ENCODE peak calls at places on chromosomes 16 and 17, in ten cellular contexts. K is transverse colon; X is skeletal muscle cell; C is cardiac muscle cell; P is breast epithelium; B is AG10803; H is CD8-positive, alpha-beta memory T cell; A is AG04450; Q is pancreas; Z is heart left ventricle. M is an unnamed sample.

GRCh38 chr16:47970291-47970931 is 185.4 kb downstream of the ABCC12 start:
- DNase-seq in B (peak), K (no peak), Q (no peak), P (no peak), X (no peak), C (peak), Z (no peak), H (no peak), A (peak), M (peak)

GRCh38 chr16:1884155-1884760 is 12.3 kb upstream of the MEIOB start:
- DNase-seq in X (no peak), B (peak), A (no peak), H (no peak), K (peak), Q (no peak), P (no peak), C (no peak), Z (no peak), M (peak)

GRCh38 chr17:70357196-70357595 is 187.9 kb downstream of the KCNJ2 start:
- DNase-seq in H (no peak), Q (no peak), A (no peak), P (no peak), Z (no peak), K (no peak), B (no peak), C (no peak), X (peak), M (no peak)

GRCh38 chr17:51147641-51148040 is 5.7 kb upstream of the NME1 start:
- DNase-seq in H (no peak), Q (no peak), B (peak), Z (no peak), K (no peak), P (no peak), X (no peak), C (no peak), A (no peak), M (no peak)

GRCh38 chr17:30450125-30451027 is 26.8 kb upstream of the GOSR1 start:
- DNase-seq in C (no peak), A (no peak), P (no peak), B (peak), X (no peak), H (no peak), Z (no peak), Q (no peak), K (no peak), M (peak)

GRCh38 chr17:76734080-76734840 is 2.9 kb downstream of the SRSF2 start:
- DNase-seq in X (no peak), A (no peak), Z (no peak), K (no peak), H (no peak), Q (no peak), P (no peak), B (no peak), C (no peak), M (peak)

GRCh38 chr17:45708707-45709290 is 75.3 kb upstream of the CRHR1 start:
- DNase-seq in B (no peak), X (no peak), K (no peak), Z (no peak), Q (no peak), H (no peak), C (no peak), A (no peak), P (no peak), M (no peak)

GRCh38 chr17:62966426-62967110 is 533 bp downstream of the TANC2 start:
- DNase-seq in Z (no peak), X (no peak), Q (no peak), K (peak), B (no peak), C (peak), H (no peak), P (peak), A (no peak), M (peak)

GRCh38 chr17:4741544-4741943 is 1.8 kb upstream of the CXCL16 start:
- DNase-seq in Z (no peak), B (no peak), H (no peak), Q (no peak), A (no peak), X (no peak), C (no peak), K (no peak), P (no peak), M (no peak)

GRCh38 chr16:84689126-84689525 is 10.7 kb upstream of the USP10 start:
- DNase-seq in C (no peak), Z (no peak), B (peak), H (no peak), X (peak), K (no peak), P (no peak), A (peak), Q (no peak), M (peak)

GRCh38 chr17:77455111-77455877 is 314.5 kb downstream of the SEC14L1 start:
- DNase-seq in B (peak), A (no peak), K (no peak), P (peak), Q (no peak), X (no peak), C (no peak), H (no peak), Z (peak), M (peak)

GRCh38 chr16:83958842-83959565 is 6.0 kb downstream of the OSGIN1 start:
- DNase-seq in P (no peak), Q (no peak), C (no peak), H (no peak), B (no peak), Z (no peak), K (no peak), X (no peak), A (no peak), M (no peak)

GRCh38 chr16:70453891-70454220 is 539 bp upstream of the FCSK start:
- DNase-seq in B (peak), K (no peak), Z (no peak), P (no peak), Q (no peak), H (peak), X (no peak), C (no peak), A (no peak), M (no peak)

GRCh38 chr17:79650283-79650682 is 39.4 kb upstream of the RBFOX3 start:
- DNase-seq in Z (no peak), H (no peak), K (no peak), Q (no peak), C (no peak), P (no peak), A (no peak), B (no peak), X (no peak), M (no peak)

GRCh38 chr16:68490829-68491575 is 42.7 kb upstream of the SMPD3 start:
- DNase-seq in H (no peak), B (peak), K (peak), Q (peak), Z (no peak), X (no peak), C (no peak), P (peak), A (no peak), M (peak)

GRCh38 chr16:68798398-68798797 is 44.9 kb upstream of the TANGO6 start:
- DNase-seq in H (no peak), Z (no peak), X (no peak), A (no peak), C (no peak), Q (no peak), P (peak), B (no peak), K (no peak), M (no peak)

GRCh38 chr17:1730004-1730344 is 5.5 kb downstream of the WDR81 start:
- DNase-seq in A (no peak), H (no peak), Z (no peak), X (no peak), K (no peak), C (no peak), B (no peak), Q (no peak), P (no peak), M (no peak)

GRCh38 chr17:1732241-1733046 is 7.9 kb downstream of the WDR81 start:
- DNase-seq in A (no peak), P (no peak), X (no peak), B (no peak), K (no peak), Z (peak), Q (no peak), H (no peak), C (no peak), M (no peak)

GRCh38 chr17:1733047-1733357 is 8.5 kb downstream of the WDR81 start:
- DNase-seq in K (no peak), X (no peak), A (no peak), P (no peak), C (no peak), B (no peak), Q (no peak), Z (no peak), H (no peak), M (no peak)

GRCh38 chr17:1731194-1731506 is 6.6 kb downstream of the WDR81 start:
- DNase-seq in C (no peak), K (no peak), P (no peak), Q (no peak), Z (no peak), H (no peak), X (no peak), A (no peak), B (no peak), M (no peak)

GRCh38 chr17:1730345-1731193 is 6.1 kb downstream of the WDR81 start:
- DNase-seq in Q (peak), H (no peak), P (peak), Z (peak), K (peak), C (no peak), A (no peak), B (peak), X (peak), M (peak)
- H3K4me3 ChIP-seq in Q (no peak), H (no peak), P (peak), Z (peak), K (no peak), C (no peak), A (no peak), B (peak), X (no peak), M (no peak)

DNA sequence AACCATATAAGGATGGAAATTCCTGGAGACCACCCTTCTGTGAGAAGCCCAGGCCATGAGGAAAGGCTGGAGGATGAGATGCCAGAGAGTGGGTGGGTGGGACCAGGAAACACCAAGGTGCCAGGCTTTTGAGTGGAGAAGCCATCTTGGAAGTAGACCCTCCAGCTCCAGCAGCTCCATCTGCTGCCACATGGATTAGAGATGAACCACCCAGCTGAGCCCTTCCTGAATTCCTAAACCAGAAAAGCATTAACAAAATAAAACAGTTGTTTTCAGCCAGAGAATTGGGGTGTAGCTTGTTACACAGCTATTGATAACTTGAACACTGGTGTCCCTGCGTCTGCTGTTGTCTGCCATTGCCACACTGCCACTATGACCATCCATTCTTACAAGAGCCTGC is 6.3 kb upstream of the TMEM114 start:
- DNase-seq in H (no peak), K (no peak), Z (no peak), B (no peak), C (no peak), P (no peak), X (no peak), Q (no peak), A (no peak), M (no peak)
- H3K4me3 ChIP-seq in H (no peak), K (no peak), Z (no peak), B (no peak), C (no peak), P (no peak), X (no peak), Q (no peak), A (no peak), M (no peak)

GRCh38 chr17:1280652-1281051 is 1.2 kb downstream of the TRARG1 start:
- DNase-seq in X (no peak), H (no peak), K (no peak), C (no peak), Q (no peak), A (no peak), P (no peak), Z (no peak), B (no peak), M (no peak)
- H3K4me3 ChIP-seq in X (no peak), H (no peak), K (no peak), C (no peak), Q (no peak), A (no peak), P (no peak), Z (no peak), B (no peak), M (no peak)

GRCh38 chr16:25817295-25817694 is 125.5 kb downstream of the HS3ST4 start:
- DNase-seq in P (no peak), K (no peak), A (no peak), C (no peak), Q (no peak), Z (no peak), X (no peak), B (no peak), H (no peak), M (no peak)
- H3K4me3 ChIP-seq in P (no peak), K (no peak), A (no peak), C (no peak), Q (no peak), Z (no peak), X (no peak), B (no peak), H (no peak), M (no peak)

GRCh38 chr17:57761887-57762286 is 16.8 kb upstream of the CCDC182 start:
- DNase-seq in Q (no peak), H (no peak), C (no peak), Z (no peak), K (no peak), X (no peak), B (no peak), P (no peak), A (no peak), M (no peak)
- H3K4me3 ChIP-seq in Q (no peak), H (no peak), C (no peak), Z (no peak), K (no peak), X (no peak), B (no peak), P (no peak), A (no peak), M (no peak)

GRCh38 chr17:60743282-60743681 is 65.6 kb downstream of the BCAS3 start:
- DNase-seq in X (no peak), A (no peak), P (no peak), K (no peak), Q (no peak), B (no peak), H (no peak), Z (no peak), C (no peak), M (no peak)
- H3K4me3 ChIP-seq in X (no peak), A (no peak), P (peak), K (no peak), Q (no peak), B (no peak), H (no peak), Z (no peak), C (no peak), M (no peak)

GRCh38 chr17:48555183-48555615 is 10.3 kb upstream of the HOXB2 start:
- DNase-seq in C (peak), P (no peak), Z (no peak), Q (no peak), H (no peak), A (peak), K (no peak), B (peak), X (peak), M (peak)
- H3K4me3 ChIP-seq in C (peak), P (peak), Z (peak), Q (no peak), H (no peak), A (peak), K (peak), B (peak), X (peak), M (peak)

DNA sequence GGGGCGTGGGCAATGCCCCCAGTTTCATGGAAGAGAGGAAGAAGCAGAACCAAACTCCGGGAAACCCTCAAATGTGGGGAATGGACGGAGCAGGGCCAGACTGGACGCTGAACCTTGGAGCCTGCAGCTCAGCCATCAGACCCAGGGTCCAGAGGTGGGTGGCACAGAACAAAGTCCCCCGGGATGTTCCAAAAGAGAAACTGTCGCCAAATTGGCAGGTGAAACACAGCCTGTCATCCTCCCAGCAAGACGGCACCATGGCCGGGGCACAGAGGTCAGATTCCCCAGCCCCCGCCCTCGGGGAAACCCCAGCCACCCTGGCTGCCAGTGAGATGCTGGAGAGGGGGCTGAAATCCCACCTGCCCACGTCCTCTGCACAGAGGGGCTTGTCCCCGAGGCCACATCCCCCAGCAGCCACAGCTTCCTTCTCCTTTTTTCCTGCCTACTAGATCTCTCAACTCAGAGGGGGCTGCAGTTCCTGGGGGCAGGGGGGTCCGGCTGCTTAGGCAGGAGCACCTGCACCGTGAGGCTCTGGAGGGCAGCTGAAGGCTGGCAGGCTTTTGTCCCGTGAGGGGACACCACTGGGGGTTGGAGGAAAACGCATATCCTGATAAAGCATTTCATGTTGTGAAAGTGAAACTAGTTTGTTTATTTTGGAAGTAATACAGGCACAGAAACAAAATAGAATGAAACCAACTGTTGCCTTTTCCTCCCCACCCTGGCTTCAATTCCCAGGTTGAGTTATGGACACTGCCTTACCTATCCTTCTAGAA is 1.2 kb upstream of the SECTM1 start:
- DNase-seq in P (no peak), H (no peak), B (no peak), Q (peak), Z (peak), K (no peak), X (no peak), C (no peak), A (no peak), M (no peak)
- H3K4me3 ChIP-seq in P (peak), H (peak), B (peak), Q (no peak), Z (peak), K (peak), X (peak), C (no peak), A (peak), M (peak)

DNA sequence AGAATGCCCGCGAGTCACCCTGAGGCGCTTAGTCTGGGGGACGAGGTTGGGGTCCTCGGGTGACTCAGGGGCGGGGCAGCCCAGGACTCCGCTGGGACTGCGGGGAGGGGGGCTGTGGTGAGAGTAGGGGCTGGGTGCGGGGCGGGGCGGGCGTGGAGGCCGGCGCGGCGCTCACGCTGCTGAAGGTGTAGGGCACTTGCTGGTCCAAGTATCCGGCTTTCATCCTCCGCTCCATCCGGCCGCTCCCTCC is 832 bp downstream of the ETV4 start:
- DNase-seq in P (no peak), X (no peak), A (no peak), C (peak), B (no peak), H (peak), Q (peak), K (peak), Z (no peak), M (no peak)
- H3K4me3 ChIP-seq in P (peak), X (peak), A (peak), C (peak), B (peak), H (peak), Q (peak), K (peak), Z (peak), M (peak)

GRCh38 chr17:49403514-49404289 is 11.0 kb downstream of the PHB1 start:
- DNase-seq in H (peak), X (no peak), Z (no peak), A (no peak), K (no peak), Q (no peak), B (no peak), C (no peak), P (peak), M (no peak)

GRCh38 chr17:49404906-49405305 is 9.8 kb downstream of the PHB1 start:
- DNase-seq in C (no peak), H (no peak), K (no peak), Q (no peak), X (no peak), P (no peak), Z (no peak), B (no peak), A (no peak), M (no peak)

GRCh38 chr17:49402706-49403105 is 12.0 kb downstream of the PHB1 start:
- DNase-seq in H (no peak), P (no peak), B (no peak), Q (no peak), X (no peak), Z (no peak), A (no peak), C (no peak), K (no peak), M (no peak)

GRCh38 chr17:49401971-49402491 is 12.7 kb downstream of the PHB1 start:
- DNase-seq in Z (no peak), K (no peak), Q (no peak), X (no peak), B (no peak), A (no peak), C (no peak), H (no peak), P (peak), M (no peak)

GRCh38 chr17:49404371-49404770 is 10.3 kb downstream of the PHB1 start:
- DNase-seq in K (no peak), X (no peak), C (no peak), Z (no peak), P (no peak), H (peak), Q (no peak), B (no peak), A (no peak), M (no peak)
- H3K4me3 ChIP-seq in K (no peak), X (no peak), C (no peak), Z (no peak), P (no peak), H (no peak), Q (no peak), B (no peak), A (no peak), M (no peak)

M was measured in fibroblast of mammary gland.